ENCODE peak calls at places on chromosomes 7 and 10, in five cellular contexts. K is cardiac fibroblast, X is A549, U is cardiac muscle cell, W is IMR-90. G is an unnamed sample.

GRCh38 chr10:48306870-48307531 is 524 bp downstream of the MAPK8 start:
- DNase-seq in X (peak), U (peak), W (peak), K (peak), G (no peak)

GRCh38 chr7:66880009-66880554 is 40.9 kb upstream of the TMEM248 start:
- DNase-seq in K (no peak), W (no peak), X (no peak), U (peak), G (no peak)

GRCh38 chr7:132380065-132380464 is 196.2 kb downstream of the PLXNA4 start:
- DNase-seq in W (no peak), K (no peak), X (no peak), U (peak), G (no peak)

GRCh38 chr10:124447741-124448466 is 1.9 kb downstream of the NKX1-2 start:
- DNase-seq in K (no peak), U (peak), X (no peak), W (no peak), G (no peak)

GRCh38 chr10:113087082-113088029 is 137.3 kb downstream of the TCF7L2 start:
- DNase-seq in U (no peak), X (peak), W (peak), K (peak), G (peak)

GRCh38 chr7:36763084-36763807 is 39.0 kb upstream of the AOAH start:
- DNase-seq in X (no peak), K (no peak), W (peak), U (peak), G (no peak)

GRCh38 chr10:132708441-132708840 is 77.5 kb downstream of the NKX6-2 start:
- DNase-seq in U (no peak), W (no peak), X (no peak), K (no peak), G (no peak)

GRCh38 chr10:105742184-105742583 is 1101.1 kb downstream of the SORCS3 start:
- DNase-seq in U (no peak), K (no peak), W (no peak), X (no peak), G (no peak)

GRCh38 chr7:44953156-44953555 is 25.7 kb downstream of the MYO1G start:
- DNase-seq in W (no peak), K (no peak), U (no peak), X (no peak), G (no peak)

GRCh38 chr7:98315318-98315993 is 34.0 kb downstream of the BRI3 start:
- DNase-seq in K (no peak), U (no peak), W (no peak), X (no peak), G (no peak)

GRCh38 chr7:103880201-103880600 is 109.3 kb downstream of the RELN start:
- DNase-seq in W (no peak), X (no peak), U (no peak), K (no peak), G (no peak)

GRCh38 chr7:45215611-45216062 is 58.0 kb downstream of the RAMP3 start:
- DNase-seq in U (no peak), W (no peak), K (no peak), X (no peak), G (no peak)

GRCh38 chr7:13077466-13077865 is 390.0 kb downstream of the ARL4A start:
- DNase-seq in K (peak), U (no peak), X (no peak), W (peak), G (no peak)

GRCh38 chr7:16356241-16356958 is 64.9 kb downstream of the CRPPA start:
- DNase-seq in W (peak), X (no peak), K (peak), U (no peak), G (peak)

GRCh38 chr7:107860981-107861652 is 29.9 kb upstream of the DLD start:
- DNase-seq in X (no peak), U (no peak), W (peak), K (peak), G (peak)

GRCh38 chr10:58341422-58341821 is 6.6 kb downstream of the UBE2D1 start:
- DNase-seq in K (no peak), X (no peak), W (no peak), U (no peak), G (no peak)

GRCh38 chr10:58341947-58342346 is 7.1 kb downstream of the UBE2D1 start:
- DNase-seq in X (no peak), W (no peak), U (no peak), K (no peak), G (no peak)

GRCh38 chr10:58335306-58336005 is 650 bp downstream of the UBE2D1 start:
- DNase-seq in W (peak), U (peak), K (peak), X (peak), G (no peak)

GRCh38 chr10:58334817-58335305 is at the start of gene UBE2D1:
- DNase-seq in U (peak), X (peak), K (peak), W (peak), G (no peak)

GRCh38 chr10:58336242-58336641 is 1.4 kb downstream of the UBE2D1 start:
- DNase-seq in W (no peak), X (no peak), K (no peak), U (no peak), G (no peak)
- H3K4me3 ChIP-seq in W (no peak), X (peak), K (peak), U (peak), G (no peak)

DNA sequence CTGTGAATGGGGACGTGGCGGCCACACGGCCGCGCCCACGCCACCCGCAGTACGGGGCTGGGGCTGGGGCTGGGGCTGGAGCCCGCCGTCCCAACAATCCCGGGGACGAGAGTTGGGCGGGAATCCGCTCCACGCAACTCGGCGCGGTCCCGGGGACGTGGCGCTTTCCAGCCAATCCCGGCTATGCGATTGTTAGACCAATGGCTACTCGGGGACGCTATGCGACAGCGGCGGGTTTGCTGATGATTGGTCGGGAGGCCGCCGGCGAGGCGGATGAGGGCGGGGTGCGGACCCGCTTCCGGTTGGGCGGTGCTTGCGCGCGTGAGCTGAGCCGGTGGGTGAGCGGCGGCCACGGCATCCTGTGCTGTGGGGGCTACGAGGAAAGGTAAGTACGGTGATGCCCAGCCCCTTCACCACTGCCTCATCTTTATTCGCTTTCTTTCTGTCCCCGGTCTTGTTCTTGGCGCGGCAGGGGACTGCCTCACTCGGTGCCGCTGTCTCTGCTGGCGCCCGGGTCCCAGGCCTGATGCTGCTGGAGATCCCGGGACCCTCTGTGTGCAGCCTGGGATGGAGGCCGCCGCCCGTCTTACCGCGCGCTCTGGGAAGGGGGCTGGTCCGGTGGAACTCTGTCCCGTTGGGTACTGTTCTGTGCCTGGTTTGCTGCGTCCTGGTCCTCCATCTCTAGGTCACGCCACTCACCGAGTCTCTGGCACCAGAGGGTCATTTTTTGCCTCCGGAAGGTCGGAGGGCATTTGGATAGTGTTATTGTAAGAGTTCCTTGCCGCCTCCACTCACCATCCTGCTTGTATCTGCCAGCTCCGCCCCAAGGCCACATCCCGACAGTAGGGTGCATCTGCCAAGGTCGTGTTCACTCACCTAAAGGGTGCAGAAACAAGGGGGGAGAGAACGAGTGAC is at the start of gene CALU:
- DNase-seq in X (peak), U (peak), W (peak), K (peak), G (peak)
- TF ChIP-seq CTCF in X (no peak), U (no peak), W (no peak), K (no peak), G (no peak)

GRCh38 chr7:90209776-90210175 is 1.8 kb upstream of the STEAP2 start:
- DNase-seq in X (no peak), K (no peak), U (no peak), W (peak), G (no peak)
- H3K4me3 ChIP-seq in X (no peak), K (no peak), U (no peak), W (no peak), G (no peak)

DNA sequence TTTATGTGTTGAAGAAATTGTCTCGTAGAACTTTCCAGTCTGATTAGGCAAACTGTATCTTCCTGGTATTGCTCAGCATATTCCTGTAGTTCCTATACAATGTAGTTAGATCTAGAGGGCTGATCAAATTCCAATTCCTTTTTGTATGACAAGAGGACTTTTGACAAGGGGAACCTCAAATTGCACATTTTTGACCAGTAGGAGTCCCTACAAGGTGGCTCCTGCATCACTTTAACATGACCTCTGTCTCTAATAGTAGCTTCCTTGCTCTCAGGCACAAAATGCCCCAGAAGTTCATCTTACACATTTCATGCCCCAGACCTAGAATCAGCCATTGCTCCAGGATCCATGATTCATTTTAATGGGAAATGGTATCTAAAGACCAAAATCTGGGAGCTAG is 18.7 kb downstream of the HERPUD2 start:
- DNase-seq in K (no peak), X (no peak), W (no peak), U (no peak), G (no peak)
- TF ChIP-seq CTCF in K (no peak), X (no peak), W (no peak), U (no peak), G (no peak)

DNA sequence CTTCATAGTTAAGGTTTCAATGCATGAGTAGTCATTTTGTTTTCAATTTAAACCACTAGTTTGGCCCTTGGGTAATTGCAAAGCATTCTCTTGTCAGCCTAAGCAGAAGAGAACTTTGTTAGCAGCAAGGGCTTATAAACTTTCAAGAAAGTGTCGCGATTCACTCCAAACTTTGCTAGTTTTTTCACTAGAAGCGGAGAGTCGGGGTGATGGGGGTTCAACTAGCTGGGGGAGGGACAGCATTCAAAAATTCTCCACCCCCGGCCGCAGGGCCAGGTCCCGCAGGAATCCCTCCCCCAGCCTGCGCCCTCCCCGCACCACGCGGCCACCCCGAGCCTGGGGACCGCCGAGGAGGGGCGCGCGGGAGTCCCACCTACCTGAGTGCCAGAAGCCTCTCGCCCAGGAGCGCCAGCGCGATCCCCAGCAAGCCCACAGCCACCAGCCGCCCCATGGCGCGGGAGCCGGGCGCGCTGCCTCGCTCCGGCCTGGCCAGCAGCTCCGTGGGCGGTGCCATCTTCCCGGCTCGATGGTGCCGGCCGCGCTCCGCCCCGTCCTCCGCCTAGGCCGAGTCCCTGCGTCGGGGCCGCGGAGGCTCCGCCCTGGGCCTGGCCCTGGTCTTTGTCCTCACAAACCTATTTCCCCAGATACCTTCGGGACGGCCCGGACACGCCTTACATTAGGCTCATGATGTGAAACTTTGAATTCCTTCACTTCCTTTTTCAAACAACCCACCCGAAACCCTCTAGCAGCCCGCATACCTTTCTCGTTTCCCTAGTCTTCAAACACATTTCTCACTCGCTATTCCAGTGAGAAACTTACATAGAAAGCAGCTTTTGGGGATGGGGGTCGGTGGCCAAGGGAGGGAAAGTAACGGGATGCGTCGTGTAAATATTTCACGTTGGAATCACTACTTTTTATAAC is at the start of gene PON2:
- DNase-seq in X (peak), K (peak), W (peak), U (peak), G (no peak)
- H3K4me3 ChIP-seq in X (peak), K (peak), W (peak), U (peak), G (peak)

G was measured in BJ.